ENCODE peak calls at places on chromosome 16, in eight cellular contexts. One of them, this sample, is unnamed.

GRCh38 chr16:1443980-1444729 is at the start of gene CCDC154:
- DNase-seq in HFF-Myc: no peak
- DNase-seq in GM10248: no peak
- DNase-seq in left ventricle myocardium inferior: no peak
- DNase-seq in IMR-90: no peak
- DNase-seq in cardiac fibroblast: no peak
- DNase-seq in mucosa of descending colon: no peak
- DNase-seq in AG04450: no peak
- DNase-seq in this sample: no peak

GRCh38 chr16:81470796-81471636 is 26.4 kb downstream of the CMIP start:
- DNase-seq in mucosa of descending colon: no peak
- DNase-seq in AG04450: no peak
- DNase-seq in cardiac fibroblast: no peak
- DNase-seq in GM10248: no peak
- DNase-seq in IMR-90: no peak
- DNase-seq in left ventricle myocardium inferior: no peak
- DNase-seq in HFF-Myc: no peak
- DNase-seq in this sample: no peak

GRCh38 chr16:17566656-17567450 is 96.1 kb upstream of the XYLT1 start:
- DNase-seq in HFF-Myc: no peak
- DNase-seq in mucosa of descending colon: no peak
- DNase-seq in AG04450: no peak
- DNase-seq in GM10248: no peak
- DNase-seq in IMR-90: no peak
- DNase-seq in cardiac fibroblast: no peak
- DNase-seq in left ventricle myocardium inferior: no peak
- DNase-seq in this sample: no peak

GRCh38 chr16:17467923-17468540 is 2.7 kb downstream of the XYLT1 start:
- DNase-seq in HFF-Myc: peak
- DNase-seq in mucosa of descending colon: peak
- DNase-seq in GM10248: no peak
- DNase-seq in AG04450: peak
- DNase-seq in IMR-90: peak
- DNase-seq in left ventricle myocardium inferior: peak
- DNase-seq in cardiac fibroblast: peak
- DNase-seq in this sample: peak

GRCh38 chr16:75760018-75760519 is 33.8 kb upstream of the CPHXL start:
- DNase-seq in GM10248: no peak
- DNase-seq in left ventricle myocardium inferior: no peak
- DNase-seq in HFF-Myc: no peak
- DNase-seq in cardiac fibroblast: no peak
- DNase-seq in IMR-90: no peak
- DNase-seq in AG04450: no peak
- DNase-seq in mucosa of descending colon: no peak
- DNase-seq in this sample: no peak

GRCh38 chr16:11273721-11274324 is 394 bp upstream of the PRM3 start:
- DNase-seq in GM10248: no peak
- DNase-seq in IMR-90: no peak
- DNase-seq in HFF-Myc: no peak
- DNase-seq in left ventricle myocardium inferior: no peak
- DNase-seq in cardiac fibroblast: no peak
- DNase-seq in mucosa of descending colon: no peak
- DNase-seq in AG04450: no peak
- DNase-seq in this sample: no peak

GRCh38 chr16:1221628-1222552 is 3.2 kb downstream of the TPSG1 start:
- DNase-seq in GM10248: no peak
- DNase-seq in mucosa of descending colon: peak
- DNase-seq in HFF-Myc: no peak
- DNase-seq in cardiac fibroblast: peak
- DNase-seq in IMR-90: no peak
- DNase-seq in left ventricle myocardium inferior: no peak
- DNase-seq in AG04450: no peak
- DNase-seq in this sample: no peak

GRCh38 chr16:30382398-30383015 is at the start of gene SEPTIN1:
- DNase-seq in mucosa of descending colon: peak
- DNase-seq in GM10248: peak
- DNase-seq in HFF-Myc: no peak
- DNase-seq in AG04450: no peak
- DNase-seq in left ventricle myocardium inferior: no peak
- DNase-seq in cardiac fibroblast: no peak
- DNase-seq in IMR-90: no peak
- DNase-seq in this sample: no peak

GRCh38 chr16:49588729-49589384 is 215.3 kb downstream of the C16orf78 start:
- DNase-seq in cardiac fibroblast: peak
- DNase-seq in HFF-Myc: no peak
- DNase-seq in left ventricle myocardium inferior: no peak
- DNase-seq in AG04450: no peak
- DNase-seq in mucosa of descending colon: no peak
- DNase-seq in IMR-90: peak
- DNase-seq in GM10248: no peak
- DNase-seq in this sample: no peak

GRCh38 chr16:49588061-49588460 is 214.5 kb downstream of the C16orf78 start:
- DNase-seq in GM10248: no peak
- DNase-seq in cardiac fibroblast: no peak
- DNase-seq in IMR-90: no peak
- DNase-seq in HFF-Myc: no peak
- DNase-seq in AG04450: no peak
- DNase-seq in mucosa of descending colon: no peak
- DNase-seq in left ventricle myocardium inferior: no peak
- DNase-seq in this sample: no peak

GRCh38 chr16:49592507-49593422 is 219.2 kb downstream of the C16orf78 start:
- DNase-seq in mucosa of descending colon: no peak
- DNase-seq in AG04450: no peak
- DNase-seq in cardiac fibroblast: peak
- DNase-seq in left ventricle myocardium inferior: no peak
- DNase-seq in IMR-90: peak
- DNase-seq in GM10248: peak
- DNase-seq in HFF-Myc: no peak
- DNase-seq in this sample: no peak

GRCh38 chr16:49589721-49590120 is 216.1 kb downstream of the C16orf78 start:
- DNase-seq in left ventricle myocardium inferior: no peak
- DNase-seq in HFF-Myc: no peak
- DNase-seq in AG04450: no peak
- DNase-seq in GM10248: no peak
- DNase-seq in IMR-90: no peak
- DNase-seq in cardiac fibroblast: no peak
- DNase-seq in mucosa of descending colon: no peak
- DNase-seq in this sample: no peak

GRCh38 chr16:49590166-49590871 is 216.7 kb downstream of the C16orf78 start:
- DNase-seq in cardiac fibroblast: no peak
- DNase-seq in AG04450: no peak
- DNase-seq in GM10248: no peak
- DNase-seq in HFF-Myc: no peak
- DNase-seq in left ventricle myocardium inferior: no peak
- DNase-seq in IMR-90: no peak
- DNase-seq in mucosa of descending colon: no peak
- DNase-seq in this sample: no peak
- TF ChIP-seq CTCF in cardiac fibroblast: no peak
- TF ChIP-seq CTCF in AG04450: no peak
- TF ChIP-seq CTCF in GM10248: no peak
- TF ChIP-seq CTCF in HFF-Myc: no peak
- TF ChIP-seq CTCF in left ventricle myocardium inferior: no peak
- TF ChIP-seq CTCF in IMR-90: no peak
- TF ChIP-seq CTCF in mucosa of descending colon: no peak
- TF ChIP-seq CTCF in this sample: no peak

GRCh38 chr16:83402160-83402794 is 405.5 kb upstream of the HSBP1 start:
- DNase-seq in left ventricle myocardium inferior: no peak
- DNase-seq in cardiac fibroblast: peak
- DNase-seq in IMR-90: peak
- DNase-seq in HFF-Myc: no peak
- DNase-seq in GM10248: no peak
- DNase-seq in AG04450: no peak
- DNase-seq in mucosa of descending colon: no peak
- DNase-seq in this sample: no peak
- TF ChIP-seq CTCF in left ventricle myocardium inferior: no peak
- TF ChIP-seq CTCF in cardiac fibroblast: no peak
- TF ChIP-seq CTCF in IMR-90: peak
- TF ChIP-seq CTCF in HFF-Myc: peak
- TF ChIP-seq CTCF in GM10248: no peak
- TF ChIP-seq CTCF in AG04450: no peak
- TF ChIP-seq CTCF in mucosa of descending colon: no peak
- TF ChIP-seq CTCF in this sample: no peak

DNA sequence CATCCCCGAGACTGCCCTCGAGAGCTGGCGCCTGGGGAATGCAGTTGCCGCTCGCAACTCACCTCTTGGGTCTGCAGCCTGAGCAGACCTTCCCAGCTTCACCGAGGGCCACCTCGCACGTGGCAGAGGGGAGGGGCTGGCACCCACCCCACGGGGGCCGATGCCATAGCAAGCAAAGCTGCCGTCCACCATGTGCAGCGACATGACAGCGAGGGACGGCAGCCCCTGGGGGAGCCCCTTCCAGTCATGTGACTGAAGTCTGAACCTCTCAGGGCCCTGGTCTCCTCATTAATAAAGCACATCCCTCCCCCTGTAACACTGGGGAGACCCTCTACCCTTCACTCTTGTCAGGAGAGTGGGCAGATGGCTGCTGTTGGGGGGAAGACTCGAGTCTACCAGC is 30.5 kb downstream of the CIBAR2 start:
- DNase-seq in IMR-90: no peak
- DNase-seq in cardiac fibroblast: no peak
- DNase-seq in left ventricle myocardium inferior: no peak
- DNase-seq in HFF-Myc: no peak
- DNase-seq in AG04450: no peak
- DNase-seq in GM10248: no peak
- DNase-seq in mucosa of descending colon: no peak
- DNase-seq in this sample: no peak
- TF ChIP-seq CTCF in IMR-90: no peak
- TF ChIP-seq CTCF in cardiac fibroblast: no peak
- TF ChIP-seq CTCF in left ventricle myocardium inferior: no peak
- TF ChIP-seq CTCF in HFF-Myc: no peak
- TF ChIP-seq CTCF in AG04450: no peak
- TF ChIP-seq CTCF in GM10248: no peak
- TF ChIP-seq CTCF in mucosa of descending colon: no peak
- TF ChIP-seq CTCF in this sample: no peak

DNA sequence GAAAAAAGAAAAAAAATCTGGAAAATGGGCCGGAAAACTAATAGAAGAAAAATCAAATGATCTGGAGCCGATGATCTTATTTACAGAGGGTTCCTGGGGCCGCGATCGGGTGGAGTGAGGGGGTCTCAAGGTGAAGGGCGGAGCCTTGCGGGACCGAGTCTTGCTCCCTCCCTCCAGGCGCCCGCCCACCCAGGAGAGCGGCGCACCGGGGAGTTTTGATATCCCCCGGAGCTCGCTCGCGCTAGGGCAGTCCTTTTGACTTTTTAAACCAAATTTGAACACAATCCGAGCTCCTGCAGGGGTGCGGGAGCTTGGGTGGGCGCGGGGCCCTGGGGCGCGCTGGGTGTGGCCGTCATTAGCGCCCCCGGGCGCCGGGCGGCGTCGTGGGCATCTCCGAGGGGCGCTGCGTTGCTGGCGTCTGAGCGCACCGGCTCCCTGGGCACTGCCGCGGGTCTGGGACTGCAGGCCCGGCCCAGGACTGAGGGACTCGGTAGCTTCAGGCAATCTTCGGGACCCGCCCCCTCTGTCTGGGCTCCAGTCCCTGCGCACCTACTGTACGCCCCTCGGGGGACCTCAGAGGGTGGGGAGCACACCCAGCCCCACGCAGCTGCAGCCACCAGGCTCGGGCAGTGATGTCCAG is 10.9 kb downstream of the MAF start:
- DNase-seq in IMR-90: no peak
- DNase-seq in GM10248: no peak
- DNase-seq in mucosa of descending colon: peak
- DNase-seq in cardiac fibroblast: no peak
- DNase-seq in AG04450: no peak
- DNase-seq in left ventricle myocardium inferior: peak
- DNase-seq in HFF-Myc: no peak
- DNase-seq in this sample: no peak
- TF ChIP-seq CTCF in IMR-90: no peak
- TF ChIP-seq CTCF in GM10248: no peak
- TF ChIP-seq CTCF in mucosa of descending colon: no peak
- TF ChIP-seq CTCF in cardiac fibroblast: no peak
- TF ChIP-seq CTCF in AG04450: no peak
- TF ChIP-seq CTCF in left ventricle myocardium inferior: no peak
- TF ChIP-seq CTCF in HFF-Myc: no peak
- TF ChIP-seq CTCF in this sample: no peak

GRCh38 chr16:52569296-52569695 is 22.4 kb upstream of the TOX3 start:
- DNase-seq in cardiac fibroblast: no peak
- DNase-seq in left ventricle myocardium inferior: no peak
- DNase-seq in GM10248: no peak
- DNase-seq in AG04450: no peak
- DNase-seq in mucosa of descending colon: no peak
- DNase-seq in HFF-Myc: no peak
- DNase-seq in IMR-90: no peak
- DNase-seq in this sample: no peak

GRCh38 chr16:52570495-52571091 is 23.6 kb upstream of the TOX3 start:
- DNase-seq in GM10248: no peak
- DNase-seq in HFF-Myc: no peak
- DNase-seq in AG04450: no peak
- DNase-seq in left ventricle myocardium inferior: no peak
- DNase-seq in mucosa of descending colon: no peak
- DNase-seq in IMR-90: no peak
- DNase-seq in cardiac fibroblast: no peak
- DNase-seq in this sample: no peak

GRCh38 chr16:52567193-52567592 is 20.2 kb upstream of the TOX3 start:
- DNase-seq in left ventricle myocardium inferior: no peak
- DNase-seq in IMR-90: no peak
- DNase-seq in cardiac fibroblast: no peak
- DNase-seq in GM10248: no peak
- DNase-seq in HFF-Myc: no peak
- DNase-seq in AG04450: no peak
- DNase-seq in mucosa of descending colon: no peak
- DNase-seq in this sample: no peak

GRCh38 chr16:52568495-52568894 is 21.6 kb upstream of the TOX3 start:
- DNase-seq in mucosa of descending colon: no peak
- DNase-seq in cardiac fibroblast: no peak
- DNase-seq in GM10248: no peak
- DNase-seq in IMR-90: no peak
- DNase-seq in HFF-Myc: no peak
- DNase-seq in AG04450: no peak
- DNase-seq in left ventricle myocardium inferior: no peak
- DNase-seq in this sample: no peak

DNA sequence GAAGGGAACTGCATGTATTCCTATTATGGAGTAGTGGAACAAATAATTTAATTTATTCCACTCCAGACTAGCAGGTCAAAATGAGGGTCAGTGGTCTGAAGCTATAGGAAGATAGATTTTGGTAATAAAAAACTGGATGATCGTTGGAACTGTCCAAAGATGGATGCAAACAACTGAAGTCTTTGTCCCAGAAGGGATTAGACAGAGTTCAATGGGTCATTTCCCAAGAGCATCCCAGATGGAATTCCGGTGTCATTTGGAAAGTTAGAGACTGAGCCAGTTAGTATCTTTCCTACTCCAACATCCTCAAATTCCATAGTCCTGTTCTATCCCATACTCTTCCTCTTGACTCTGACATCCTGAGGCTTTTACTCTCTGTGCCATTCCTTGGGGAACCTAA is 22.8 kb upstream of the TOX3 start:
- DNase-seq in AG04450: no peak
- DNase-seq in cardiac fibroblast: no peak
- DNase-seq in HFF-Myc: no peak
- DNase-seq in left ventricle myocardium inferior: no peak
- DNase-seq in mucosa of descending colon: no peak
- DNase-seq in GM10248: no peak
- DNase-seq in IMR-90: no peak
- DNase-seq in this sample: no peak
- TF ChIP-seq CTCF in AG04450: no peak
- TF ChIP-seq CTCF in cardiac fibroblast: no peak
- TF ChIP-seq CTCF in HFF-Myc: no peak
- TF ChIP-seq CTCF in left ventricle myocardium inferior: no peak
- TF ChIP-seq CTCF in mucosa of descending colon: no peak
- TF ChIP-seq CTCF in GM10248: no peak
- TF ChIP-seq CTCF in IMR-90: no peak
- TF ChIP-seq CTCF in this sample: no peak